ENCODE peak calls at places on chromosomes 7 and 10, in nine cellular contexts. One of them, this sample, is unnamed.

GRCh38 chr10:15897282-15897681 is 37.0 kb upstream of the MINDY3 start:
- DNase-seq in GM20000: no peak
- DNase-seq in lower lobe of right lung: no peak
- DNase-seq in cardiac muscle cell: no peak
- DNase-seq in lung: no peak
- DNase-seq in AG10803: peak
- DNase-seq in ovary: no peak
- DNase-seq in BJ: no peak
- DNase-seq in fibroblast of lung: no peak
- DNase-seq in this sample: no peak

GRCh38 chr7:5431485-5432118 is 8.0 kb upstream of the TNRC18 start:
- DNase-seq in GM20000: no peak
- DNase-seq in lower lobe of right lung: no peak
- DNase-seq in cardiac muscle cell: no peak
- DNase-seq in lung: no peak
- DNase-seq in AG10803: no peak
- DNase-seq in ovary: no peak
- DNase-seq in BJ: no peak
- DNase-seq in fibroblast of lung: no peak
- DNase-seq in this sample: no peak

GRCh38 chr10:122141821-122142651 is 129.1 kb upstream of the BTBD16 start:
- DNase-seq in GM20000: no peak
- DNase-seq in lower lobe of right lung: no peak
- DNase-seq in cardiac muscle cell: no peak
- DNase-seq in lung: no peak
- DNase-seq in AG10803: peak
- DNase-seq in ovary: no peak
- DNase-seq in BJ: no peak
- DNase-seq in fibroblast of lung: peak
- DNase-seq in this sample: no peak

GRCh38 chr7:85682819-85683218 is 496.0 kb upstream of the SEMA3D start:
- DNase-seq in GM20000: no peak
- DNase-seq in lower lobe of right lung: no peak
- DNase-seq in cardiac muscle cell: no peak
- DNase-seq in lung: no peak
- DNase-seq in AG10803: peak
- DNase-seq in ovary: no peak
- DNase-seq in BJ: no peak
- DNase-seq in fibroblast of lung: peak
- DNase-seq in this sample: no peak

GRCh38 chr10:97078280-97079156 is 107.2 kb downstream of the SLIT1 start:
- DNase-seq in GM20000: no peak
- DNase-seq in lower lobe of right lung: no peak
- DNase-seq in cardiac muscle cell: no peak
- DNase-seq in lung: no peak
- DNase-seq in AG10803: no peak
- DNase-seq in ovary: no peak
- DNase-seq in BJ: no peak
- DNase-seq in fibroblast of lung: no peak
- DNase-seq in this sample: no peak

GRCh38 chr7:98119257-98119918 is 12.7 kb downstream of the LMTK2 start:
- DNase-seq in GM20000: no peak
- DNase-seq in lower lobe of right lung: no peak
- DNase-seq in cardiac muscle cell: no peak
- DNase-seq in lung: no peak
- DNase-seq in AG10803: peak
- DNase-seq in ovary: no peak
- DNase-seq in BJ: peak
- DNase-seq in fibroblast of lung: peak
- DNase-seq in this sample: peak

GRCh38 chr7:31963569-31964175 is 106.5 kb downstream of the PDE1C start:
- DNase-seq in GM20000: no peak
- DNase-seq in lower lobe of right lung: no peak
- DNase-seq in cardiac muscle cell: no peak
- DNase-seq in lung: no peak
- DNase-seq in AG10803: no peak
- DNase-seq in ovary: no peak
- DNase-seq in BJ: no peak
- DNase-seq in fibroblast of lung: peak
- DNase-seq in this sample: no peak

GRCh38 chr7:110801502-110801901 is 289.4 kb upstream of the LRRN3 start:
- DNase-seq in GM20000: no peak
- DNase-seq in lower lobe of right lung: no peak
- DNase-seq in cardiac muscle cell: no peak
- DNase-seq in lung: no peak
- DNase-seq in AG10803: no peak
- DNase-seq in ovary: no peak
- DNase-seq in BJ: no peak
- DNase-seq in fibroblast of lung: no peak
- DNase-seq in this sample: no peak

GRCh38 chr10:88062798-88063472 is 199.5 kb downstream of the PTEN start:
- DNase-seq in GM20000: no peak
- DNase-seq in lower lobe of right lung: no peak
- DNase-seq in cardiac muscle cell: peak
- DNase-seq in lung: no peak
- DNase-seq in AG10803: peak
- DNase-seq in ovary: no peak
- DNase-seq in BJ: no peak
- DNase-seq in fibroblast of lung: peak
- DNase-seq in this sample: no peak

GRCh38 chr7:28688651-28689050 is 269.5 kb downstream of the TRIL start:
- DNase-seq in GM20000: no peak
- DNase-seq in lower lobe of right lung: no peak
- DNase-seq in cardiac muscle cell: no peak
- DNase-seq in lung: no peak
- DNase-seq in AG10803: peak
- DNase-seq in ovary: no peak
- DNase-seq in BJ: no peak
- DNase-seq in fibroblast of lung: peak
- DNase-seq in this sample: no peak

GRCh38 chr7:2168612-2169312 is 64.0 kb downstream of the MAD1L1 start:
- DNase-seq in GM20000: no peak
- DNase-seq in lower lobe of right lung: no peak
- DNase-seq in cardiac muscle cell: no peak
- DNase-seq in lung: no peak
- DNase-seq in AG10803: no peak
- DNase-seq in ovary: no peak
- DNase-seq in BJ: no peak
- DNase-seq in fibroblast of lung: no peak
- DNase-seq in this sample: no peak

GRCh38 chr7:2169923-2170575 is 62.7 kb downstream of the MAD1L1 start:
- DNase-seq in GM20000: no peak
- DNase-seq in lower lobe of right lung: no peak
- DNase-seq in cardiac muscle cell: no peak
- DNase-seq in lung: no peak
- DNase-seq in AG10803: no peak
- DNase-seq in ovary: no peak
- DNase-seq in BJ: no peak
- DNase-seq in fibroblast of lung: no peak
- DNase-seq in this sample: no peak

GRCh38 chr7:2171855-2172254 is 60.9 kb downstream of the MAD1L1 start:
- DNase-seq in GM20000: peak
- DNase-seq in lower lobe of right lung: no peak
- DNase-seq in cardiac muscle cell: no peak
- DNase-seq in lung: no peak
- DNase-seq in AG10803: no peak
- DNase-seq in ovary: no peak
- DNase-seq in BJ: no peak
- DNase-seq in fibroblast of lung: no peak
- DNase-seq in this sample: no peak

GRCh38 chr7:2172311-2173183 is 60.2 kb downstream of the MAD1L1 start:
- DNase-seq in GM20000: no peak
- DNase-seq in lower lobe of right lung: no peak
- DNase-seq in cardiac muscle cell: no peak
- DNase-seq in lung: peak
- DNase-seq in AG10803: peak
- DNase-seq in ovary: peak
- DNase-seq in BJ: peak
- DNase-seq in fibroblast of lung: peak
- DNase-seq in this sample: no peak

GRCh38 chr7:2170576-2171521 is 61.9 kb downstream of the MAD1L1 start:
- DNase-seq in GM20000: peak
- DNase-seq in lower lobe of right lung: no peak
- DNase-seq in cardiac muscle cell: no peak
- DNase-seq in lung: no peak
- DNase-seq in AG10803: no peak
- DNase-seq in ovary: no peak
- DNase-seq in BJ: no peak
- DNase-seq in fibroblast of lung: no peak
- DNase-seq in this sample: no peak
- TF ChIP-seq CTCF in GM20000: no peak
- TF ChIP-seq CTCF in lower lobe of right lung: no peak
- TF ChIP-seq CTCF in cardiac muscle cell: no peak
- TF ChIP-seq CTCF in lung: no peak
- TF ChIP-seq CTCF in AG10803: no peak
- TF ChIP-seq CTCF in ovary: no peak
- TF ChIP-seq CTCF in BJ: no peak
- TF ChIP-seq CTCF in fibroblast of lung: no peak
- TF ChIP-seq CTCF in this sample: no peak

GRCh38 chr7:116595063-116595462 is 70.2 kb downstream of the CAV1 start:
- DNase-seq in GM20000: no peak
- DNase-seq in lower lobe of right lung: no peak
- DNase-seq in cardiac muscle cell: no peak
- DNase-seq in lung: no peak
- DNase-seq in AG10803: no peak
- DNase-seq in ovary: no peak
- DNase-seq in BJ: no peak
- DNase-seq in fibroblast of lung: no peak
- DNase-seq in this sample: no peak

GRCh38 chr7:116591202-116592040 is 66.6 kb downstream of the CAV1 start:
- DNase-seq in GM20000: no peak
- DNase-seq in lower lobe of right lung: no peak
- DNase-seq in cardiac muscle cell: peak
- DNase-seq in lung: no peak
- DNase-seq in AG10803: no peak
- DNase-seq in ovary: no peak
- DNase-seq in BJ: no peak
- DNase-seq in fibroblast of lung: peak
- DNase-seq in this sample: no peak

GRCh38 chr7:116592445-116592844 is 67.6 kb downstream of the CAV1 start:
- DNase-seq in GM20000: no peak
- DNase-seq in lower lobe of right lung: peak
- DNase-seq in cardiac muscle cell: no peak
- DNase-seq in lung: peak
- DNase-seq in AG10803: no peak
- DNase-seq in ovary: no peak
- DNase-seq in BJ: no peak
- DNase-seq in fibroblast of lung: no peak
- DNase-seq in this sample: no peak

GRCh38 chr7:116593359-116594075 is 68.7 kb downstream of the CAV1 start:
- DNase-seq in GM20000: no peak
- DNase-seq in lower lobe of right lung: no peak
- DNase-seq in cardiac muscle cell: no peak
- DNase-seq in lung: no peak
- DNase-seq in AG10803: no peak
- DNase-seq in ovary: no peak
- DNase-seq in BJ: no peak
- DNase-seq in fibroblast of lung: no peak
- DNase-seq in this sample: no peak

DNA sequence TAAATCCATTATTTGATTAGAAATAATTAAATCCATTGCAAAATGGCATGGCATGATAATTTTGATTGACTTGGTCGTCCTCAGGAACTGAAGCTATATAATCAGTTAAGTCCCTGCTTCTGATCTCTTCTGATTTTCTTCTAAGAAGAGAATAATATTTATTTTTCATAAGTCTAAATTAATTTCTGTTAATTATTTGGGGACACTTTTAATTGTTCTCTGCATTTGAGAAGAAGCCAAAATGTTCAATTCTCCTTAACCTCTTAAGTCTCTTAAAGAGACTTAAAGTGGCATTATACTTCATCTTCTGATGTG is 67.2 kb downstream of the CAV1 start:
- DNase-seq in GM20000: no peak
- DNase-seq in lower lobe of right lung: no peak
- DNase-seq in cardiac muscle cell: no peak
- DNase-seq in lung: no peak
- DNase-seq in AG10803: no peak
- DNase-seq in ovary: no peak
- DNase-seq in BJ: no peak
- DNase-seq in fibroblast of lung: no peak
- DNase-seq in this sample: no peak
- TF ChIP-seq CTCF in GM20000: no peak
- TF ChIP-seq CTCF in lower lobe of right lung: no peak
- TF ChIP-seq CTCF in cardiac muscle cell: no peak
- TF ChIP-seq CTCF in lung: no peak
- TF ChIP-seq CTCF in AG10803: no peak
- TF ChIP-seq CTCF in ovary: no peak
- TF ChIP-seq CTCF in BJ: no peak
- TF ChIP-seq CTCF in fibroblast of lung: no peak
- TF ChIP-seq CTCF in this sample: no peak

GRCh38 chr7:121376982-121377381 is 19.1 kb downstream of the FAM3C start:
- DNase-seq in GM20000: no peak
- DNase-seq in lower lobe of right lung: no peak
- DNase-seq in cardiac muscle cell: no peak
- DNase-seq in lung: no peak
- DNase-seq in AG10803: no peak
- DNase-seq in ovary: no peak
- DNase-seq in BJ: no peak
- DNase-seq in fibroblast of lung: no peak
- DNase-seq in this sample: no peak

GRCh38 chr7:121369462-121369861 is 26.6 kb downstream of the FAM3C start:
- DNase-seq in GM20000: no peak
- DNase-seq in lower lobe of right lung: no peak
- DNase-seq in cardiac muscle cell: no peak
- DNase-seq in lung: no peak
- DNase-seq in AG10803: peak
- DNase-seq in ovary: no peak
- DNase-seq in BJ: no peak
- DNase-seq in fibroblast of lung: peak
- DNase-seq in this sample: no peak

GRCh38 chr7:121372376-121373024 is 23.6 kb downstream of the FAM3C start:
- DNase-seq in GM20000: peak
- DNase-seq in lower lobe of right lung: no peak
- DNase-seq in cardiac muscle cell: no peak
- DNase-seq in lung: no peak
- DNase-seq in AG10803: peak
- DNase-seq in ovary: no peak
- DNase-seq in BJ: no peak
- DNase-seq in fibroblast of lung: peak
- DNase-seq in this sample: peak

GRCh38 chr7:121371367-121371766 is 24.7 kb downstream of the FAM3C start:
- DNase-seq in GM20000: no peak
- DNase-seq in lower lobe of right lung: no peak
- DNase-seq in cardiac muscle cell: no peak
- DNase-seq in lung: no peak
- DNase-seq in AG10803: no peak
- DNase-seq in ovary: no peak
- DNase-seq in BJ: no peak
- DNase-seq in fibroblast of lung: no peak
- DNase-seq in this sample: no peak

GRCh38 chr7:121373177-121373576 is 22.9 kb downstream of the FAM3C start:
- DNase-seq in GM20000: no peak
- DNase-seq in lower lobe of right lung: no peak
- DNase-seq in cardiac muscle cell: no peak
- DNase-seq in lung: no peak
- DNase-seq in AG10803: no peak
- DNase-seq in ovary: no peak
- DNase-seq in BJ: no peak
- DNase-seq in fibroblast of lung: no peak
- DNase-seq in this sample: no peak
- TF ChIP-seq CTCF in GM20000: no peak
- TF ChIP-seq CTCF in lower lobe of right lung: no peak
- TF ChIP-seq CTCF in cardiac muscle cell: peak
- TF ChIP-seq CTCF in lung: no peak
- TF ChIP-seq CTCF in AG10803: no peak
- TF ChIP-seq CTCF in ovary: no peak
- TF ChIP-seq CTCF in BJ: no peak
- TF ChIP-seq CTCF in fibroblast of lung: no peak
- TF ChIP-seq CTCF in this sample: no peak

GRCh38 chr10:77504870-77505257 is 132.7 kb downstream of the KCNMA1 start:
- DNase-seq in GM20000: no peak
- DNase-seq in lower lobe of right lung: no peak
- DNase-seq in cardiac muscle cell: no peak
- DNase-seq in lung: peak
- DNase-seq in AG10803: no peak
- DNase-seq in ovary: no peak
- DNase-seq in BJ: no peak
- DNase-seq in fibroblast of lung: no peak
- DNase-seq in this sample: no peak
- TF ChIP-seq CTCF in GM20000: no peak
- TF ChIP-seq CTCF in lower lobe of right lung: no peak
- TF ChIP-seq CTCF in cardiac muscle cell: no peak
- TF ChIP-seq CTCF in lung: no peak
- TF ChIP-seq CTCF in AG10803: peak
- TF ChIP-seq CTCF in ovary: no peak
- TF ChIP-seq CTCF in BJ: no peak
- TF ChIP-seq CTCF in fibroblast of lung: no peak
- TF ChIP-seq CTCF in this sample: no peak

This sample was measured in GM10248.